ENCODE peak calls at places on chromosomes 12 and 14, in four cellular contexts. C is neural progenitor cell, V is type B pancreatic cell, E is breast epithelium. X is an unnamed sample.

GRCh38 chr12:108859923-108860291 is 2.5 kb upstream of the SSH1 start:
- DNase-seq in C (no peak), V (no peak), E (no peak), X (no peak)

GRCh38 chr12:75549989-75550388 is 38.6 kb upstream of the KRR1 start:
- DNase-seq in C (no peak), V (no peak), E (no peak), X (no peak)

GRCh38 chr12:113062502-113063395 is 6.2 kb downstream of the DTX1 start:
- DNase-seq in C (peak; percentile 60), V (no peak), E (no peak), X (no peak)

GRCh38 chr14:72432748-72433147 is 461.2 kb downstream of the DPF3 start:
- DNase-seq in C (no peak), V (no peak), E (no peak), X (no peak)

GRCh38 chr14:29045237-29045636 is 278.6 kb downstream of the FOXG1 start:
- DNase-seq in C (no peak), V (no peak), E (no peak), X (no peak)

GRCh38 chr12:57012600-57013465 is 3.5 kb downstream of the TAC3 start:
- DNase-seq in C (peak; percentile 29), V (no peak), E (no peak), X (no peak)

GRCh38 chr12:48542300-48542928 is 17.0 kb downstream of the OR8S1 start:
- DNase-seq in C (peak; percentile 45), V (no peak), E (no peak), X (no peak)

GRCh38 chr12:101792046-101792931 is 38.5 kb downstream of the GNPTAB start:
- DNase-seq in C (no peak), V (no peak), E (no peak), X (no peak)

GRCh38 chr12:116406529-116406928 is 129.0 kb upstream of the MED13L start:
- DNase-seq in C (no peak), V (no peak), E (peak; percentile 76), X (no peak)

GRCh38 chr12:124972211-124972610 is 16.7 kb downstream of the DHX37 start:
- DNase-seq in C (no peak), V (no peak), E (no peak), X (no peak)

GRCh38 chr12:70197362-70197744 is 45.9 kb upstream of the CNOT2 start:
- DNase-seq in C (no peak), V (no peak), E (no peak), X (no peak)

GRCh38 chr14:44720707-44721106 is 213.6 kb upstream of the FSCB start:
- DNase-seq in C (no peak), V (no peak), E (no peak), X (no peak)

GRCh38 chr14:69005432-69006148 is 26.5 kb upstream of the ACTN1 start:
- DNase-seq in C (peak; percentile 17), V (no peak), E (peak; percentile 58), X (no peak)

GRCh38 chr12:2215709-2216560 is 163.1 kb downstream of the CACNA1C start:
- DNase-seq in C (no peak), V (no peak), E (no peak), X (no peak)

GRCh38 chr14:61891251-61891650 is 129.0 kb downstream of the SNAPC1 start:
- DNase-seq in C (peak; percentile 30), V (no peak), E (no peak), X (no peak)

GRCh38 chr12:120539303-120539702 is 5.1 kb downstream of the RNF10 start:
- DNase-seq in C (no peak), V (no peak), E (no peak), X (no peak)

GRCh38 chr12:101407438-101408345 is at the start of gene ARL1:
- DNase-seq in C (peak; percentile 90), V (peak; percentile 89), E (peak; percentile 83), X (peak; percentile 58)

GRCh38 chr12:40225984-40226602 is 1.3 kb downstream of the LRRK2 start:
- DNase-seq in C (no peak), V (no peak), E (no peak), X (no peak)

GRCh38 chr14:34029921-34030334 is 79.1 kb upstream of the EGLN3 start:
- DNase-seq in C (peak; percentile 18), V (no peak), E (no peak), X (no peak)

GRCh38 chr12:48024735-48025134 is 20.5 kb upstream of the COL2A1 start:
- DNase-seq in C (no peak), V (no peak), E (no peak), X (no peak)

GRCh38 chr14:75292016-75292646 is 13.5 kb downstream of the FOS start:
- DNase-seq in C (no peak), V (no peak), E (no peak), X (no peak)

GRCh38 chr12:78002878-78003277 is 172.2 kb downstream of the NAV3 start:
- DNase-seq in C (no peak), V (no peak), E (no peak), X (no peak)

GRCh38 chr14:102140027-102140749 is 491 bp downstream of the WDR20 start:
- DNase-seq in C (peak; percentile 64), V (no peak), E (no peak), X (peak; percentile 18)

GRCh38 chr14:69924181-69924580 is 45.0 kb downstream of the SMOC1 start:
- DNase-seq in C (no peak), V (no peak), E (no peak), X (no peak)

GRCh38 chr14:89399594-89400068 is 17.4 kb downstream of the FOXN3 start:
- DNase-seq in C (peak; percentile 56), V (no peak), E (no peak), X (no peak)

DNA sequence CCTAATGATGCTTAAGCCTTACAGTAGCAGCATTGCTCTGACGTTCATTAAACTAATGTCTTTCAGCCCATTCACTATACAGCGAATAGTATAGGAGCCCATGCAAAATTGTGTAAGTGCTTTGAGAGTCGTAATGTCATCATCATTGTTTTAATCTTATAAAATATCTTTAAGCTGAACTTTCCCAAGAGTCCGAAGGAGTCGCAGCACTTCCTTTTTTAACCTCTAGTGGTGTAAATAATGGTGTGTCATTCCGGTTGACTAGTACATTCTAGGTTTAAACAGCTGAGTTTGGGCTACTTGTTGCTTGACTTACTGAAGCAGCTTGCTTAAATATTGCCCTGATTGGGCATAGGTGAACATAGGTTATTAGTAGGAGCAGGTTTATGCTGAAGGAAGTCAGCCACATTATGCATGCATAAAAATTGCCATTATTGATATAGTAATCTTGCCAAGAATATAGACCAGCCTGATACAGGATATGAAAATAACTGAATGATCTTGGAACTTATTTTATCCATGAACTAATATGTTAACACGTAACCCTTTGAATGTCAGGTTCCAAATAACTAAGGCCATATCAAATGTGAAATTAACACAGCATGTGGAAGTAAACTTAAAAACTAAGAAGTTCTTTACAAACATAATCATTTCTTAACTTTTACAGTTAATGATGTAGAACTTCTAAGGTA is 2.6 kb downstream of the WNK1 start:
- DNase-seq in C (peak; percentile 49), V (no peak), E (no peak), X (no peak)
- TF ChIP-seq CTCF in C (peak; percentile 55), V (peak; percentile 76), E (peak; percentile 57), X (no peak)

GRCh38 chr12:46934374-46935111 is 108.7 kb upstream of the SLC38A4 start:
- DNase-seq in C (no peak), V (no peak), E (no peak), X (no peak)
- TF ChIP-seq CTCF in C (no peak), V (no peak), E (no peak), X (no peak)

GRCh38 chr12:26848156-26848825 is 15.3 kb upstream of the ITPR2 start:
- DNase-seq in C (no peak), V (no peak), E (no peak), X (no peak)

GRCh38 chr12:26854028-26854387 is 21.0 kb upstream of the ITPR2 start:
- DNase-seq in C (no peak), V (no peak), E (no peak), X (no peak)

GRCh38 chr12:26855337-26856089 is 22.5 kb upstream of the ITPR2 start:
- DNase-seq in C (no peak), V (no peak), E (no peak), X (no peak)

GRCh38 chr12:26857465-26858176 is 24.6 kb upstream of the ITPR2 start:
- DNase-seq in C (no peak), V (no peak), E (no peak), X (no peak)

DNA sequence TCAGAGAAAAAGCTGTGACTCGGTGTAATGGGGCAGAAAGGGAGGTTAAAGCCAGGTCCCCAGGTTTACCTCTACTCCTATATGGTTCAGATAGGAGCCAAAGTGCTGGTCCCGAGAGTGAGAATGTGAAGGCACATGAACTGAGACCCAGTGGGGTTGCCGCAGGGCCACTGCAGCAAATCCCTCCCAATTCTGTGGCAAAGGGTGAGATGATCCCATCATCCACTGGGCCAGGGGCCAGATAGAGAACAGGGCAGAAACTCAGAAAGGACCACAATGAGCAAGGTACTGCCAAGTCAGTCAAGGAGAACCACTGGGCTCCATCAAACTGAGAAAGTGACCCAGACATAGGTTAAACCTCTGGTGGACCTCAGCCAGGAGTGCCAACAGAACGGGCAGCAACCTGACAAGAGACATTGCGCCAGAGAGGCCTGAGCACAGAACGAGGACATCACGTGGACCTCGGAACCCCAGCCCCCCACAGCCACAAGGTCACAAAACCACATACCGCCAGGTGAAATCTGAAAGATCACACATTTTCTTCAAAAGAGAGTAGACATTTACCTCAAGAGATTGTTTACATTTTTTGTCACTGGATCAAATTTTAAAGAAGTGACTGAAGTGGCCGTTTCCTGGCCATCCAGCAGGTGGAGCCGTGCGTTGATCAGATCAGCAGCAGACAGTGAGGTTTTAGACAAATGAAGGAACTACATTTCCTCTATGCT is 20.5 kb upstream of the ITPR2 start:
- DNase-seq in C (peak; percentile 67), V (no peak), E (peak; percentile 57), X (peak; percentile 29)
- TF ChIP-seq CTCF in C (peak; percentile 89), V (peak; percentile 91), E (peak; percentile 43), X (peak; percentile 95)

DNA sequence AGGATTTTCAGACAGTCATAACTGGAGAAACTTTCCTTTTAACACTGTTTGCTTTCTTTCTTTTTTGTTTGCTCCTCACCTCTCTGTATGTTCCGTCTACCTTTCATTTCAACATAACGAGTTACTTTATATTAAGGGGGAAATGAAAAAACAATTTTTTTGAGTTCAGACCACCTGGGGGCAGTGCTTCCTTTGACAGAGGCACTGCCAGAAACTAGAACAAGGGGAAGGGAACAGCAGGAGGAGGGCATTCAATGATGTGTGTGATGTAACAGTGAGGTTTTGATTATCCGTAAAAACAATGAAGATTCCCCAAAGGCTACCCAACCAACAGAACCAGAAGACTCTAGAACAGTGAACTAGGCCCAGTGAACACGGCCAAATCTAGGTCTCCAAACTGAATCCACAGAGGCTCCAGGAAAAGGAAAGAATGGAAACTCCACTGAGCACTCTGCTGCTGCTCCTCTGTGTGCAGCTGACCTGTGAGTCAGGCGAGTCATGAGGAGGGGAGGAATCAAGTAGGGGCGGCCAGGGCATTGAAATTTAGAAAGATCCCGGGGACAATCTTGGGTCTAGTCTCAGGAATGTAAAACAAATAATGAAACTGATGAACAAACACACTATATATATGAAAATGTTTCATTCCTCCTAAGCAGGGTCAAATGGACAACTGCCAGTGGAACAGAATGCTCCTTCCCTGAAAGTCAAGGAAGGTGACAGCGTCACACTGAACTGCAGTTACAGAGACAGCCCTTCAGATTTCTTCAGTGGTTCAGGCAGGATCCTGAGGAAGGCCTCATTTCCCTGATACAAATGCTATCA is 323.5 kb downstream of the DAD1 start:
- DNase-seq in C (peak; percentile 40), V (no peak), E (no peak), X (no peak)
- TF ChIP-seq CTCF in C (peak; percentile 46), V (peak; percentile 46), E (no peak), X (no peak)

GRCh38 chr12:100391856-100392255 is 35.0 kb downstream of the SLC17A8 start:
- DNase-seq in C (no peak), V (no peak), E (no peak), X (no peak)
- TF ChIP-seq CTCF in C (peak; percentile 4), V (no peak), E (no peak), X (peak; percentile 42)

GRCh38 chr12:93127582-93128331 is 198.7 kb upstream of the EEA1 start:
- DNase-seq in C (peak; percentile 9), V (no peak), E (no peak), X (no peak)
- TF ChIP-seq CTCF in C (no peak), V (no peak), E (peak; percentile 62), X (no peak)